ENCODE peak calls at places on chromosomes 2 and 18, in seven cellular contexts. Q is stomach; F is effector memory CD4-positive, alpha-beta T cell; D is esophagus squamous epithelium; K is mesendoderm; X is neuronal stem cell; O is HCT116. P is an unnamed sample. For H3K36me3, the result is how much of the 10 kb centered on the place peaks cover.

GRCh38 chr2:215530191-215530968 is 94.5 kb upstream of the FN1 start:
- DNase-seq in Q (no peak), F (no peak), D (no peak), K (no peak), X (no peak), O (no peak), P (no peak)

GRCh38 chr2:71532327-71532726 is 79.0 kb downstream of the DYSF start:
- DNase-seq in Q (no peak), F (no peak), D (no peak), K (no peak), X (no peak), O (no peak), P (no peak)

GRCh38 chr2:166334800-166335199 is 40.9 kb downstream of the SCN9A start:
- DNase-seq in Q (no peak), F (no peak), D (no peak), K (no peak), X (no peak), O (no peak), P (no peak)

GRCh38 chr2:119495948-119496347 is 28.3 kb downstream of the SCTR start:
- DNase-seq in Q (peak), F (no peak), D (no peak), K (no peak), X (no peak), O (no peak), P (no peak)

GRCh38 chr2:108193251-108193650 is 46.5 kb upstream of the SULT1C3 start:
- DNase-seq in Q (no peak), F (no peak), D (no peak), K (no peak), X (no peak), O (no peak), P (no peak)

GRCh38 chr2:181063696-181064095 is 83.3 kb downstream of the UBE2E3 start:
- DNase-seq in Q (no peak), F (no peak), D (no peak), K (no peak), X (no peak), O (no peak), P (no peak)

GRCh38 chr2:54899576-54900200 is 150.6 kb downstream of the RTN4 start:
- DNase-seq in Q (no peak), F (no peak), D (no peak), K (peak), X (peak), O (peak), P (no peak)

GRCh38 chr2:138632066-138632465 is 130.5 kb downstream of the SPOPL start:
- DNase-seq in Q (no peak), F (no peak), D (no peak), K (no peak), X (no peak), O (no peak), P (no peak)

GRCh38 chr2:174971868-174972781 is 33.1 kb downstream of the CHN1 start:
- DNase-seq in Q (no peak), F (no peak), D (no peak), K (peak), X (no peak), O (peak), P (no peak)

GRCh38 chr2:224971214-224971613 is 71.1 kb downstream of the DOCK10 start:
- DNase-seq in Q (peak), F (no peak), D (no peak), K (peak), X (no peak), O (peak), P (peak)

GRCh38 chr18:70418551-70419311 is 129.9 kb downstream of the SOCS6 start:
- DNase-seq in Q (no peak), F (no peak), D (no peak), K (no peak), X (no peak), O (no peak), P (no peak)

GRCh38 chr2:118826093-118826492 is 21.4 kb downstream of the EN1 start:
- DNase-seq in Q (no peak), F (no peak), D (no peak), K (no peak), X (no peak), O (no peak), P (no peak)

GRCh38 chr2:42064417-42064942 is 16.7 kb downstream of the PKDCC start:
- DNase-seq in Q (no peak), F (no peak), D (no peak), K (no peak), X (no peak), O (no peak), P (no peak)

GRCh38 chr2:174522553-174522952 is 35.7 kb upstream of the GPR155 start:
- DNase-seq in Q (no peak), F (no peak), D (no peak), K (no peak), X (no peak), O (no peak), P (no peak)

GRCh38 chr2:45192481-45192880 is 183.2 kb upstream of the SIX2 start:
- DNase-seq in Q (no peak), F (no peak), D (no peak), K (no peak), X (no peak), O (no peak), P (no peak)

GRCh38 chr2:240917009-240917683 is 11.0 kb downstream of the CROCC2 start:
- DNase-seq in Q (no peak), F (no peak), D (no peak), K (no peak), X (no peak), O (no peak), P (no peak)

GRCh38 chr18:43876286-43877082 is 599.2 kb upstream of the SYT4 start:
- DNase-seq in Q (no peak), F (no peak), D (no peak), K (no peak), X (no peak), O (no peak), P (no peak)

GRCh38 chr2:159658887-159659437 is 42.6 kb upstream of the BAZ2B start:
- DNase-seq in Q (no peak), F (no peak), D (no peak), K (no peak), X (no peak), O (no peak), P (no peak)

GRCh38 chr18:46322411-46322891 is 218.3 kb downstream of the HAUS1 start:
- DNase-seq in Q (no peak), F (no peak), D (no peak), K (peak), X (no peak), O (no peak), P (no peak)

GRCh38 chr18:46320297-46320696 is 216.1 kb downstream of the HAUS1 start:
- DNase-seq in Q (no peak), F (no peak), D (no peak), K (peak), X (no peak), O (no peak), P (no peak)

GRCh38 chr18:46321954-46322353 is 217.8 kb downstream of the HAUS1 start:
- DNase-seq in Q (no peak), F (no peak), D (no peak), K (peak), X (no peak), O (no peak), P (no peak)

GRCh38 chr18:46319793-46320192 is 215.6 kb downstream of the HAUS1 start:
- DNase-seq in Q (no peak), F (no peak), D (no peak), K (no peak), X (no peak), O (no peak), P (no peak)

DNA sequence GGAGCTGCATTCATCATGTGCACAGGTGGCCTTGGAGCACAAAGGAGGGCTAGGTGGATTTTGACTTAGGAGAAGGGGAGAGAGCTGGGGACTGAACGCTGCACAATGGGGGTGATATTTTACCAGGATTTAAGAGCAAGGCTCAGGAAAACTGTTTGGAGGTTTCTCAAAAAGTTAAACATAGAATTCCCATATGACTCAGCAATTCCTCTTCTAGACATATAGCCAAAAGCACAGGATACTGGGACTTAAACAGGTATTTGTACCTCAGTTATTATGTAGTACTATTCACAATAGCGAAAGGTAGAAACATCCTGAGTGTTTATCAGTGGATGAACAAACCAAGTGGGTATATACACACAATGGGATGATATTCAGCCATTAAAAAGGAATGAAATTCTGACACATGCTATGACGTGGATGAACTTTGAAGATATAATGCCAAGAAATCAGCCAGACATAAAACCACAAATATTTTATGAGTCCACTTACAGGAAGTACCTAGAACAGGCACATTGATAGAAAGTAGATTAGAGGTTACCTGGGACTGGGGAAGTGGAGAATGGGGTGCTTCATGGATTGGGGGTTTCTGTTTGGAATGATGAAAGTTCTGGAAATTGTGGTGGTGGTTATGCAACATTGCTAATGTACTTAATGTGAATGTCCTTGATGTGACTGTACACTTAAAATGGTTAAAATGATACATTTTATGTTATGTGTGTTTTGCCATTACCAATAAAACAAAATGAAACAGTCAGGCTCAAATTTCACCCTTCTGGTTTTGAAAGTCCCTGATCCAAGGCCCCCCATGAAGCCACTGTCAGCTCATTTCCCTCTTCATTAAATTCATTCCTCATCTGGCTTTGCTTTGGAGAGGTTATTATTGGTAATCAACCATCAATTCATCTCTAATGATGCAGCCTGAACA is 217.0 kb downstream of the HAUS1 start:
- DNase-seq in Q (no peak), F (no peak), D (no peak), K (no peak), X (no peak), O (no peak), P (no peak)
- H3K27ac ChIP-seq in Q (no peak), F (no peak), D (no peak), K (no peak), X (no peak), O (no peak), P (no peak)

DNA sequence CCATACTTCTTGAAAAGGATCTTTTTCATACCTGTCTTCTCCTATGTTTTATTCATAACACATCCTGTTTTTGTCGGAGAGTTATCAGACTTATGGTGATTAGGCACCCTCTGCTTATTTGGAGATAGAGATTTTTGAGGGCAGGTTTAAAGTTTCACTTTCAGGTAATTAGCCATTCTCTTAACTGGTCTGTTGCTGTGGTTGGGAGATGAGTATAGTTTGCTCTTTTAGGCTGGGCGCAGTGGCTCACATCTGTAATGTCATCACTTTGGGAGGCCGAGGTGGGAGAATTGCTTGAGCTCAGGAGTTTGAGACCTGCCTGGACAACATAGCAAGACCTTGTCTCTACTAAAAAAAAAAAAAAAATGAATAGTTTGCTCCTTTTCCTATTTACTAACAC is 25.3 kb downstream of the SFTPB start:
- DNase-seq in Q (no peak), F (no peak), D (no peak), K (no peak), X (no peak), O (no peak), P (peak)
- H3K36me3 ChIP-seq in Q (half or more), F (half or more), D (under half), K (under half), X (half or more), O (half or more), P (half or more)

DNA sequence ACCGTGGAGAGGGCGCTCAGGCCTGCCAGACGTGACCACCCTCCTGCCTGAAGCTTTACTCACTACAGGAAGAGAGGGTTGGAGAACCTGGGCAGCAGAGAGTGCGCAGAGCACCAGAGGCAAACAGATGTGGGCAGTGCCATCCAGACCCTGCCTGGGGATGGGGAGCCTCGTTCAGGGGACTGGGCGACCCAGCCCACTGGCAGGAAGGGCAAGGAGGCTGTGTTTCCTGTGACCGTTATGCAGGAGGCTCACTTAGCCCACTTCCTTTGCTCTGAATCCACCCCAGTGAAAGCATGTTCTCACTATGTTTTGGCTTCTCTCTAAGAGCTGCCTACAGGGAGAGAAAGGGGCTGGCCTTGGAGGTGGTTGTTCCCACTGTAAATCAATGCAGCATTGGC is 23.1 kb upstream of the ACKR3 start:
- DNase-seq in Q (no peak), F (no peak), D (no peak), K (no peak), X (no peak), O (no peak), P (no peak)
- H3K4me3 ChIP-seq in Q (no peak), F (peak), D (no peak), K (no peak), X (no peak), O (no peak), P (peak)

GRCh38 chr2:200338692-200339091 is 32.2 kb downstream of the SPATS2L start:
- DNase-seq in Q (no peak), F (no peak), D (no peak), K (no peak), X (no peak), O (no peak), P (no peak)
- H3K27ac ChIP-seq in Q (no peak), F (no peak), D (peak), K (no peak), X (no peak), O (no peak), P (no peak)

DNA sequence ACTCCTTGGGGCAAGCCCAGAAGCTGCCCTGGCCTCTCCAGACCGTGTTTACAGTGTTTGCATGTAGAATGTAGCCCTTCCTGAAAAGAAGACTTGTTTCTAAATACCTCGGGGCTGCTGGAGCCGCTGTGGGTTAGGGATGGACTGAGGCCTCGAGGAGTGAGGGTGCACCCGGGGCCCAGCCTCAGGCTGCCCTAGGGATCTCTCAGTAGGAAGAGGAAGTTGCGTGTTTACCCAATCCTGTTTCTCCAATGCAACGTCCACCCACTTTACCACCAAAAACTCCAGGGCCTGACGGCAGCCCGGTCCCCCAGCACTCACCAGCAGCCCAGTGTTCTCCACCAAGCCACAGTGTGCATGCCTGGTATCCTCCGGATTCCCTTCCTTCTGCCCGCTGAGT is 255.7 kb downstream of the GLI2 start:
- DNase-seq in Q (peak), F (no peak), D (no peak), K (no peak), X (no peak), O (no peak), P (no peak)
- H3K36me3 ChIP-seq in Q (under half), F (under half), D (under half), K (under half), X (half or more), O (under half), P (under half)

DNA sequence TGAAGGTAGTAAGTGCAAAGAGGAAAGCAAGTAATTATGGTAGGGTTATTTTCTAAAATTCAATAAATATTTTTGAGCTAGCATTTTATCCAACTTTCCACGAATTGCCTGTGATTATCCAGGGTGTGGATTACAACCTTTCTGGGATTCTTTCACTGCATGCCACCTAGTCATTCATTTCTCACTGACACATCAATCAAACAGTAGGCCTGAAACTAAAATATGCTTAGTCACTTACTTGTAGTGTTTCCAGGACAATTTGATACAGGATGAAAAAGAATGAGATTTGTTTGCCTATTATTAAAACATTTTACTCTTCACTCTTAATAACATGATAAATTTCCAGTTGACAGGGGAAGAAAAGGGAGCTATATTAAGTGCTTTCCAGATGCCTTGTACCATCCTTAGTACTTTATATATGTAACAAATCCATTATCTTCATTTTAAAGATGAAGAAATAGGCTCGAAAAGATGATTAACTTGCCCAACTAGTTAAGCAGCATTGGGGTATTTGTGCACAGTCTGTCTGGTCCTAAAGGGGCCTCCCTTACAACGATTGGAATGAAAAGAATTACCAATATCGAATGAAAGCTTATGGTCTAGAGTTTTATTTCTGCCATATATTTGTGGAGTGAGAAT is 70.4 kb downstream of the KCTD1 start:
- DNase-seq in Q (no peak), F (no peak), D (no peak), K (no peak), X (no peak), O (no peak), P (no peak)
- H3K4me3 ChIP-seq in Q (no peak), F (no peak), D (no peak), K (no peak), X (no peak), O (no peak), P (no peak)

DNA sequence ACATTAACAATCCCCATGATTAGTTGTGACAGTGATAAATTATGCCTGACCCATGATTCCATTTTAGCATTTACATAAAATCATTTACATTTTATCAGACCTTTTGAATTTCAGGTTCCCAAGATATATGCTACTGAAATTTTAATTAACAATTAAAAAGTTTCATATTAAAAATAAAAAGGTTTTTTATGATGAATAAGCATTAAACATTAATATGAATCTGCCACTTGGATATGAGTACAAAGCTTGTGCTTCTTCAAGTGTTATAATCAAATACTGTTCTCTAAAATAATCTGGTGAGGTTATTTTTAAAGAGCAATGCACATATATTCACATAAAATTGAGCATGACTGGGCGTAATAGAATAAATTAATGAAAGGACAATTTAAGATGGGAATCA is 1218.0 kb downstream of the CNTNAP5 start:
- DNase-seq in Q (no peak), F (no peak), D (no peak), K (no peak), X (no peak), O (no peak), P (no peak)
- H3K27ac ChIP-seq in Q (no peak), F (no peak), D (no peak), K (no peak), X (no peak), O (no peak), P (no peak)